ENCODE peak calls at places on chromosomes 12 and 14, in nine cellular contexts. One of them, this sample, is unnamed.

GRCh38 chr14:92993302-92993701 is 70.4 kb downstream of the CHGA start:
- DNase-seq in stimulated activated CD4-positive, alpha-beta T cell treated with anti-CD3 and anti-CD28 coated beads, Interleukin-4, amount 100 ng/mL, for 48 hours: no peak
- DNase-seq in midbrain: no peak
- DNase-seq in BE2C: no peak
- DNase-seq in A549: no peak
- DNase-seq in stromal cell of bone marrow: no peak
- DNase-seq in activated CD8-positive, alpha-beta T cell treated with anti-CD3 and anti-CD28 coated beads, Interleukin-2, amount 10 ng/mL, durations not matched to agents 7 days and 5 days: no peak
- DNase-seq in endothelial cell: no peak
- DNase-seq in uterus: no peak
- DNase-seq in this sample: no peak

GRCh38 chr12:208813-209212 is 5.1 kb downstream of the SLC6A12 start:
- DNase-seq in stromal cell of bone marrow: no peak
- DNase-seq in midbrain: no peak
- DNase-seq in uterus: no peak
- DNase-seq in A549: no peak
- DNase-seq in BE2C: no peak
- DNase-seq in stimulated activated CD4-positive, alpha-beta T cell treated with anti-CD3 and anti-CD28 coated beads, Interleukin-4, amount 100 ng/mL, for 48 hours: no peak
- DNase-seq in endothelial cell: no peak
- DNase-seq in activated CD8-positive, alpha-beta T cell treated with anti-CD3 and anti-CD28 coated beads, Interleukin-2, amount 10 ng/mL, durations not matched to agents 7 days and 5 days: no peak
- DNase-seq in this sample: no peak

GRCh38 chr14:45249847-45250575 is 3.0 kb downstream of the MIS18BP1 start:
- DNase-seq in BE2C: no peak
- DNase-seq in activated CD8-positive, alpha-beta T cell treated with anti-CD3 and anti-CD28 coated beads, Interleukin-2, amount 10 ng/mL, durations not matched to agents 7 days and 5 days: no peak
- DNase-seq in stromal cell of bone marrow: peak
- DNase-seq in A549: no peak
- DNase-seq in stimulated activated CD4-positive, alpha-beta T cell treated with anti-CD3 and anti-CD28 coated beads, Interleukin-4, amount 100 ng/mL, for 48 hours: no peak
- DNase-seq in endothelial cell: no peak
- DNase-seq in midbrain: peak
- DNase-seq in uterus: peak
- DNase-seq in this sample: peak

GRCh38 chr12:48933664-48934311 is 8.5 kb upstream of the FKBP11 start:
- DNase-seq in endothelial cell: no peak
- DNase-seq in A549: no peak
- DNase-seq in stromal cell of bone marrow: no peak
- DNase-seq in midbrain: no peak
- DNase-seq in activated CD8-positive, alpha-beta T cell treated with anti-CD3 and anti-CD28 coated beads, Interleukin-2, amount 10 ng/mL, durations not matched to agents 7 days and 5 days: peak
- DNase-seq in BE2C: no peak
- DNase-seq in uterus: no peak
- DNase-seq in stimulated activated CD4-positive, alpha-beta T cell treated with anti-CD3 and anti-CD28 coated beads, Interleukin-4, amount 100 ng/mL, for 48 hours: no peak
- DNase-seq in this sample: no peak

GRCh38 chr14:86714153-86714552 is 1184.2 kb downstream of the FLRT2 start:
- DNase-seq in stromal cell of bone marrow: no peak
- DNase-seq in stimulated activated CD4-positive, alpha-beta T cell treated with anti-CD3 and anti-CD28 coated beads, Interleukin-4, amount 100 ng/mL, for 48 hours: no peak
- DNase-seq in endothelial cell: no peak
- DNase-seq in activated CD8-positive, alpha-beta T cell treated with anti-CD3 and anti-CD28 coated beads, Interleukin-2, amount 10 ng/mL, durations not matched to agents 7 days and 5 days: no peak
- DNase-seq in BE2C: no peak
- DNase-seq in midbrain: no peak
- DNase-seq in uterus: no peak
- DNase-seq in A549: no peak
- DNase-seq in this sample: no peak

GRCh38 chr14:94008234-94008633 is 11.1 kb downstream of the CCDC197 start:
- DNase-seq in A549: no peak
- DNase-seq in endothelial cell: no peak
- DNase-seq in uterus: no peak
- DNase-seq in stromal cell of bone marrow: no peak
- DNase-seq in midbrain: no peak
- DNase-seq in stimulated activated CD4-positive, alpha-beta T cell treated with anti-CD3 and anti-CD28 coated beads, Interleukin-4, amount 100 ng/mL, for 48 hours: no peak
- DNase-seq in BE2C: no peak
- DNase-seq in activated CD8-positive, alpha-beta T cell treated with anti-CD3 and anti-CD28 coated beads, Interleukin-2, amount 10 ng/mL, durations not matched to agents 7 days and 5 days: peak
- DNase-seq in this sample: no peak

GRCh38 chr12:93762059-93762719 is 85.0 kb downstream of the CRADD start:
- DNase-seq in BE2C: no peak
- DNase-seq in activated CD8-positive, alpha-beta T cell treated with anti-CD3 and anti-CD28 coated beads, Interleukin-2, amount 10 ng/mL, durations not matched to agents 7 days and 5 days: no peak
- DNase-seq in midbrain: no peak
- DNase-seq in endothelial cell: no peak
- DNase-seq in stimulated activated CD4-positive, alpha-beta T cell treated with anti-CD3 and anti-CD28 coated beads, Interleukin-4, amount 100 ng/mL, for 48 hours: no peak
- DNase-seq in A549: no peak
- DNase-seq in stromal cell of bone marrow: no peak
- DNase-seq in uterus: no peak
- DNase-seq in this sample: peak

GRCh38 chr12:89863332-89863938 is 154.8 kb upstream of the ATP2B1 start:
- DNase-seq in stromal cell of bone marrow: no peak
- DNase-seq in A549: no peak
- DNase-seq in uterus: no peak
- DNase-seq in stimulated activated CD4-positive, alpha-beta T cell treated with anti-CD3 and anti-CD28 coated beads, Interleukin-4, amount 100 ng/mL, for 48 hours: peak
- DNase-seq in midbrain: no peak
- DNase-seq in BE2C: no peak
- DNase-seq in activated CD8-positive, alpha-beta T cell treated with anti-CD3 and anti-CD28 coated beads, Interleukin-2, amount 10 ng/mL, durations not matched to agents 7 days and 5 days: peak
- DNase-seq in endothelial cell: no peak
- DNase-seq in this sample: no peak

GRCh38 chr12:105084251-105085250 is at the start of gene ALDH1L2:
- DNase-seq in uterus: peak
- DNase-seq in BE2C: peak
- DNase-seq in activated CD8-positive, alpha-beta T cell treated with anti-CD3 and anti-CD28 coated beads, Interleukin-2, amount 10 ng/mL, durations not matched to agents 7 days and 5 days: peak
- DNase-seq in stromal cell of bone marrow: peak
- DNase-seq in endothelial cell: peak
- DNase-seq in midbrain: peak
- DNase-seq in A549: peak
- DNase-seq in stimulated activated CD4-positive, alpha-beta T cell treated with anti-CD3 and anti-CD28 coated beads, Interleukin-4, amount 100 ng/mL, for 48 hours: peak
- DNase-seq in this sample: peak